ENCODE peak calls at places on chromosomes 16 and 17, in seven cellular contexts. T is HCT116, Y is heart left ventricle, I is endothelial cell of umbilical vein, L is stomach, W is HepG2, E is IMR-90. A is an unnamed sample.
A peak's percentile ranks its signal among the peaks of the same experiment; 100 is the strongest.

GRCh38 chr16:53821487-53821886 is 117.5 kb downstream of the FTO start:
- DNase-seq in T (no peak), Y (no peak), I (no peak), L (no peak), W (no peak), E (peak; percentile 42), A (no peak)

GRCh38 chr16:46555981-46556380 is 65.2 kb downstream of the SHCBP1 start:
- DNase-seq in T (no peak), Y (no peak), I (no peak), L (no peak), W (no peak), E (peak; percentile 54), A (no peak)

GRCh38 chr16:54446639-54447038 is 160.1 kb upstream of the IRX3 start:
- DNase-seq in T (no peak), Y (peak; percentile 67), I (no peak), L (no peak), W (no peak), E (no peak), A (no peak)

GRCh38 chr16:25692307-25692706 is 548 bp downstream of the HS3ST4 start:
- DNase-seq in T (no peak), Y (no peak), I (no peak), L (peak; percentile 25), W (no peak), E (no peak), A (no peak)

GRCh38 chr17:57142925-57143324 is 57.9 kb downstream of the AKAP1 start:
- DNase-seq in T (no peak), Y (no peak), I (no peak), L (no peak), W (no peak), E (no peak), A (no peak)

GRCh38 chr17:3006801-3007200 is 56.6 kb downstream of the OR1D5 start:
- DNase-seq in T (no peak), Y (peak; percentile 10), I (no peak), L (no peak), W (no peak), E (no peak), A (no peak)

GRCh38 chr16:84340305-84341040 is 27.9 kb upstream of the ATP2C2 start:
- DNase-seq in T (no peak), Y (no peak), I (no peak), L (no peak), W (no peak), E (no peak), A (no peak)

GRCh38 chr16:29943846-29944669 is 17.8 kb upstream of the TMEM219 start:
- DNase-seq in T (peak; percentile 98), Y (no peak), I (peak; percentile 38), L (peak; percentile 41), W (peak; percentile 91), E (peak; percentile 99), A (no peak)

GRCh38 chr16:17529982-17530760 is 59.4 kb upstream of the XYLT1 start:
- DNase-seq in T (no peak), Y (no peak), I (no peak), L (no peak), W (no peak), E (no peak), A (peak; percentile 18)

GRCh38 chr17:57819273-57819672 is 30.6 kb downstream of the MRPS23 start:
- DNase-seq in T (no peak), Y (no peak), I (no peak), L (no peak), W (no peak), E (no peak), A (no peak)

GRCh38 chr17:80820331-80820730 is 171.3 kb upstream of the CHMP6 start:
- DNase-seq in T (no peak), Y (peak; percentile 28), I (no peak), L (no peak), W (no peak), E (no peak), A (no peak)

GRCh38 chr17:1583569-1583968 is 21.0 kb upstream of the PITPNA start:
- DNase-seq in T (no peak), Y (no peak), I (no peak), L (no peak), W (no peak), E (no peak), A (no peak)

GRCh38 chr17:43213545-43213944 is 1.9 kb downstream of the TMEM106A start:
- DNase-seq in T (no peak), Y (no peak), I (no peak), L (peak; percentile 29), W (no peak), E (no peak), A (no peak)

GRCh38 chr17:43211480-43212402 is at the start of gene TMEM106A:
- DNase-seq in T (peak; percentile 43), Y (peak; percentile 89), I (peak; percentile 87), L (peak; percentile 82), W (peak; percentile 75), E (peak; percentile 85), A (peak; percentile 71)

GRCh38 chr17:43211123-43211479 is 574 bp upstream of the TMEM106A start:
- DNase-seq in T (no peak), Y (no peak), I (no peak), L (no peak), W (no peak), E (no peak), A (no peak)

GRCh38 chr17:43210576-43210975 is 1.1 kb upstream of the TMEM106A start:
- DNase-seq in T (no peak), Y (no peak), I (no peak), L (no peak), W (no peak), E (no peak), A (no peak)

GRCh38 chr17:43212641-43213490 is 1.2 kb downstream of the TMEM106A start:
- DNase-seq in T (no peak), Y (no peak), I (no peak), L (no peak), W (no peak), E (no peak), A (no peak)
- H3K4me3 ChIP-seq in T (peak overlapping the region; percentile 78), Y (peak overlapping the region; percentile 69), I (peak overlapping the region; percentile 75), L (peak overlapping the region; percentile 58), W (peak overlapping the region; percentile 98), E (peak overlapping the region; percentile 74), A (peak overlapping the region; percentile 89)

GRCh38 chr16:89069920-89070319 is 23.7 kb upstream of the ACSF3 start:
- DNase-seq in T (no peak), Y (no peak), I (no peak), L (no peak), W (no peak), E (no peak), A (no peak)
- H3K4me1 ChIP-seq in T (no peaks in the 10 kb centered on the region), Y (peaks cover 6% of the 10 kb centered on the region), I (no peaks in the 10 kb centered on the region), L (no peaks in the 10 kb centered on the region), W (no peaks in the 10 kb centered on the region), E (no peaks in the 10 kb centered on the region), A (no peaks in the 10 kb centered on the region)

GRCh38 chr16:1081734-1082265 is 9.3 kb downstream of the SSTR5 start:
- DNase-seq in T (no peak), Y (no peak), I (no peak), L (no peak), W (no peak), E (no peak), A (no peak)

GRCh38 chr16:1080801-1081733 is 8.5 kb downstream of the SSTR5 start:
- DNase-seq in T (no peak), Y (no peak), I (peak; percentile 8), L (no peak), W (no peak), E (no peak), A (no peak)

GRCh38 chr16:1078579-1079021 is 6.1 kb downstream of the SSTR5 start:
- DNase-seq in T (no peak), Y (no peak), I (peak; percentile 95), L (peak; percentile 91), W (peak; percentile 91), E (peak; percentile 54), A (no peak)

GRCh38 chr16:1079341-1079740 is 6.8 kb downstream of the SSTR5 start:
- DNase-seq in T (no peak), Y (no peak), I (no peak), L (no peak), W (no peak), E (no peak), A (no peak)

DNA sequence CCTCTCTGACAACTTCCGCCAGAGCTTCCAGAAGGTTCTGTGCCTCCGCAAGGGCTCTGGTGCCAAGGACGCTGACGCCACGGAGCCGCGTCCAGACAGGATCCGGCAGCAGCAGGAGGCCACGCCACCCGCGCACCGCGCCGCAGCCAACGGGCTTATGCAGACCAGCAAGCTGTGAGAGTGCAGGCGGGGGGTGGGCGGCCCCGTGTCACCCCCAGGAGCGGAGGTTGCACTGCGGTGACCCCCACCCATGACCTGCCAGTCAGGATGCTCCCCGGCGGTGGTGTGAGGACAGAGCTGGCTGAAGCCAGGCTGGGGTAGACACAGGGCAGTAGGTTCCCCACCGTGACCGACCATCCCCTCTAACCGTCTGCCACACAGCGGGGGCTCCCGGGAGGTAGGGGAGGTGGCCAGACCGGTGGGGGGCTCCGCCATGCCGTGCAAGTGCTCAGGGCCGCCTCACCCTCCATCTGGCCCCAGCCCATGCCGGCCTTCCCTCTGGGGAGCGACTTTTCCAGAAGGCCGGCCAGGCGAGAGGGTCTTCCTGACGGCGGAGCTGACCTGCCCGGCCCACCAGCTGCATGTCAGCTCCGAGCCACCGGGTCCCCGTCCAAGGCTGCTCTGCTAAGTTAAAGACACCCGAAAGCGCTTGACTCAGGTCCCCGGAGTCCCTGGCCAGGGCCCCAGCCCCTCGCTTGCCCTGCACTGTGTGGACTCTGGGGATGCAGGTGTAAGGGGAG is 7.4 kb downstream of the SSTR5 start:
- DNase-seq in T (no peak), Y (no peak), I (no peak), L (no peak), W (no peak), E (no peak), A (no peak)
- H3K27ac ChIP-seq in T (peak overlapping the region; percentile 92), Y (no peak overlapping the region), I (no peak overlapping the region), L (no peak overlapping the region), W (no peak overlapping the region), E (no peak overlapping the region), A (no peak overlapping the region)

GRCh38 chr16:88839745-88840588 is 16.8 kb downstream of the GALNS start:
- DNase-seq in T (no peak), Y (no peak), I (no peak), L (no peak), W (no peak), E (no peak), A (no peak)
- H3K4me3 ChIP-seq in T (no peak overlapping the region), Y (no peak overlapping the region), I (no peak overlapping the region), L (no peak overlapping the region), W (no peak overlapping the region), E (no peak overlapping the region), A (no peak overlapping the region)

A was measured in naive thymus-derived CD4-positive, alpha-beta T cell.